ENCODE peak calls at places on chromosomes 16 and 17, in eight cellular contexts. One of them, this sample, is unnamed.

GRCh38 chr17:38741853-38742421 is 6.2 kb downstream of the PCGF2 start:
- DNase-seq in sigmoid colon: peak; percentile 82
- DNase-seq in activated CD8-positive, alpha-beta memory T cell treated with anti-CD3 and anti-CD28 coated beads, Interleukin-2, amount 50 U/mL, for 4 hours: no peak
- DNase-seq in stomach: peak; percentile 83
- DNase-seq in brain pericyte: no peak
- DNase-seq in C1 segment of cervical spinal cord: no peak
- DNase-seq in HFFc6: no peak
- DNase-seq in aorta: peak; percentile 60
- DNase-seq in this sample: no peak

GRCh38 chr16:13896543-13897182 is 23.3 kb upstream of the ERCC4 start:
- DNase-seq in brain pericyte: no peak
- DNase-seq in aorta: no peak
- DNase-seq in activated CD8-positive, alpha-beta memory T cell treated with anti-CD3 and anti-CD28 coated beads, Interleukin-2, amount 50 U/mL, for 4 hours: no peak
- DNase-seq in sigmoid colon: no peak
- DNase-seq in stomach: no peak
- DNase-seq in C1 segment of cervical spinal cord: no peak
- DNase-seq in HFFc6: no peak
- DNase-seq in this sample: no peak

GRCh38 chr16:22123759-22124490 is 31.6 kb downstream of the VWA3A start:
- DNase-seq in sigmoid colon: no peak
- DNase-seq in aorta: no peak
- DNase-seq in stomach: no peak
- DNase-seq in activated CD8-positive, alpha-beta memory T cell treated with anti-CD3 and anti-CD28 coated beads, Interleukin-2, amount 50 U/mL, for 4 hours: no peak
- DNase-seq in brain pericyte: no peak
- DNase-seq in C1 segment of cervical spinal cord: no peak
- DNase-seq in HFFc6: no peak
- DNase-seq in this sample: no peak

GRCh38 chr16:7107436-7107835 is 225.2 kb upstream of the RBFOX1 start:
- DNase-seq in stomach: no peak
- DNase-seq in activated CD8-positive, alpha-beta memory T cell treated with anti-CD3 and anti-CD28 coated beads, Interleukin-2, amount 50 U/mL, for 4 hours: no peak
- DNase-seq in HFFc6: no peak
- DNase-seq in C1 segment of cervical spinal cord: no peak
- DNase-seq in aorta: no peak
- DNase-seq in brain pericyte: no peak
- DNase-seq in sigmoid colon: no peak
- DNase-seq in this sample: no peak

GRCh38 chr16:3780570-3780969 is 63.2 kb upstream of the TRAP1 start:
- DNase-seq in sigmoid colon: no peak
- DNase-seq in C1 segment of cervical spinal cord: no peak
- DNase-seq in stomach: no peak
- DNase-seq in brain pericyte: no peak
- DNase-seq in HFFc6: peak; percentile 9
- DNase-seq in activated CD8-positive, alpha-beta memory T cell treated with anti-CD3 and anti-CD28 coated beads, Interleukin-2, amount 50 U/mL, for 4 hours: no peak
- DNase-seq in aorta: no peak
- DNase-seq in this sample: peak; percentile 7

GRCh38 chr16:11312718-11313492 is 31.8 kb upstream of the PRM1 start:
- DNase-seq in C1 segment of cervical spinal cord: no peak
- DNase-seq in brain pericyte: no peak
- DNase-seq in aorta: no peak
- DNase-seq in stomach: peak; percentile 59
- DNase-seq in sigmoid colon: no peak
- DNase-seq in HFFc6: no peak
- DNase-seq in activated CD8-positive, alpha-beta memory T cell treated with anti-CD3 and anti-CD28 coated beads, Interleukin-2, amount 50 U/mL, for 4 hours: no peak
- DNase-seq in this sample: peak; percentile 68

GRCh38 chr16:23895052-23895451 is 59.3 kb downstream of the PRKCB start:
- DNase-seq in activated CD8-positive, alpha-beta memory T cell treated with anti-CD3 and anti-CD28 coated beads, Interleukin-2, amount 50 U/mL, for 4 hours: no peak
- DNase-seq in C1 segment of cervical spinal cord: no peak
- DNase-seq in aorta: no peak
- DNase-seq in HFFc6: no peak
- DNase-seq in brain pericyte: no peak
- DNase-seq in sigmoid colon: no peak
- DNase-seq in stomach: no peak
- DNase-seq in this sample: no peak

GRCh38 chr17:49111934-49112333 is 20.6 kb upstream of the B4GALNT2 start:
- DNase-seq in brain pericyte: no peak
- DNase-seq in aorta: no peak
- DNase-seq in sigmoid colon: no peak
- DNase-seq in stomach: no peak
- DNase-seq in activated CD8-positive, alpha-beta memory T cell treated with anti-CD3 and anti-CD28 coated beads, Interleukin-2, amount 50 U/mL, for 4 hours: no peak
- DNase-seq in HFFc6: no peak
- DNase-seq in C1 segment of cervical spinal cord: no peak
- DNase-seq in this sample: no peak

GRCh38 chr17:44848961-44849489 is 1.3 kb downstream of the HIGD1B start:
- DNase-seq in activated CD8-positive, alpha-beta memory T cell treated with anti-CD3 and anti-CD28 coated beads, Interleukin-2, amount 50 U/mL, for 4 hours: no peak
- DNase-seq in aorta: no peak
- DNase-seq in HFFc6: no peak
- DNase-seq in C1 segment of cervical spinal cord: no peak
- DNase-seq in sigmoid colon: no peak
- DNase-seq in brain pericyte: no peak
- DNase-seq in stomach: no peak
- DNase-seq in this sample: no peak

GRCh38 chr16:9258423-9259051 is 167.1 kb downstream of the HAPSTR1 start:
- DNase-seq in brain pericyte: no peak
- DNase-seq in aorta: no peak
- DNase-seq in stomach: no peak
- DNase-seq in sigmoid colon: no peak
- DNase-seq in C1 segment of cervical spinal cord: peak; percentile 1
- DNase-seq in activated CD8-positive, alpha-beta memory T cell treated with anti-CD3 and anti-CD28 coated beads, Interleukin-2, amount 50 U/mL, for 4 hours: peak; percentile 16
- DNase-seq in HFFc6: peak; percentile 11
- DNase-seq in this sample: peak; percentile 19

GRCh38 chr17:61831099-61831498 is 32.2 kb downstream of the BRIP1 start:
- DNase-seq in HFFc6: no peak
- DNase-seq in stomach: no peak
- DNase-seq in aorta: no peak
- DNase-seq in activated CD8-positive, alpha-beta memory T cell treated with anti-CD3 and anti-CD28 coated beads, Interleukin-2, amount 50 U/mL, for 4 hours: no peak
- DNase-seq in sigmoid colon: no peak
- DNase-seq in brain pericyte: no peak
- DNase-seq in C1 segment of cervical spinal cord: no peak
- DNase-seq in this sample: no peak

GRCh38 chr17:38702900-38703741 is 2.0 kb upstream of the MLLT6 start:
- DNase-seq in C1 segment of cervical spinal cord: no peak
- DNase-seq in brain pericyte: no peak
- DNase-seq in aorta: no peak
- DNase-seq in stomach: peak; percentile 39
- DNase-seq in HFFc6: no peak
- DNase-seq in sigmoid colon: no peak
- DNase-seq in activated CD8-positive, alpha-beta memory T cell treated with anti-CD3 and anti-CD28 coated beads, Interleukin-2, amount 50 U/mL, for 4 hours: peak; percentile 39
- DNase-seq in this sample: no peak

GRCh38 chr17:31269597-31269996 is 27.4 kb downstream of the OMG start:
- DNase-seq in activated CD8-positive, alpha-beta memory T cell treated with anti-CD3 and anti-CD28 coated beads, Interleukin-2, amount 50 U/mL, for 4 hours: no peak
- DNase-seq in stomach: no peak
- DNase-seq in HFFc6: peak; percentile 92
- DNase-seq in brain pericyte: peak; percentile 41
- DNase-seq in aorta: peak; percentile 59
- DNase-seq in C1 segment of cervical spinal cord: peak; percentile 7
- DNase-seq in sigmoid colon: no peak
- DNase-seq in this sample: peak; percentile 99

GRCh38 chr17:35906559-35907265 is 23.9 kb downstream of the RDM1 start:
- DNase-seq in brain pericyte: no peak
- DNase-seq in sigmoid colon: no peak
- DNase-seq in HFFc6: peak; percentile 63
- DNase-seq in aorta: no peak
- DNase-seq in C1 segment of cervical spinal cord: no peak
- DNase-seq in activated CD8-positive, alpha-beta memory T cell treated with anti-CD3 and anti-CD28 coated beads, Interleukin-2, amount 50 U/mL, for 4 hours: no peak
- DNase-seq in stomach: no peak
- DNase-seq in this sample: peak; percentile 48

GRCh38 chr17:6544770-6545169 is 11.6 kb downstream of the PITPNM3 start:
- DNase-seq in sigmoid colon: no peak
- DNase-seq in stomach: no peak
- DNase-seq in activated CD8-positive, alpha-beta memory T cell treated with anti-CD3 and anti-CD28 coated beads, Interleukin-2, amount 50 U/mL, for 4 hours: no peak
- DNase-seq in brain pericyte: no peak
- DNase-seq in aorta: no peak
- DNase-seq in HFFc6: no peak
- DNase-seq in C1 segment of cervical spinal cord: no peak
- DNase-seq in this sample: no peak

GRCh38 chr16:81693047-81693446 is 86.0 kb upstream of the PLCG2 start:
- DNase-seq in brain pericyte: no peak
- DNase-seq in sigmoid colon: peak; percentile 81
- DNase-seq in C1 segment of cervical spinal cord: no peak
- DNase-seq in HFFc6: peak; percentile 20
- DNase-seq in activated CD8-positive, alpha-beta memory T cell treated with anti-CD3 and anti-CD28 coated beads, Interleukin-2, amount 50 U/mL, for 4 hours: no peak
- DNase-seq in stomach: no peak
- DNase-seq in aorta: no peak
- DNase-seq in this sample: peak; percentile 52

GRCh38 chr17:37067555-37068111 is 118.9 kb downstream of the AATF start:
- DNase-seq in stomach: peak; percentile 93
- DNase-seq in aorta: no peak
- DNase-seq in HFFc6: peak; percentile 74
- DNase-seq in sigmoid colon: peak; percentile 69
- DNase-seq in activated CD8-positive, alpha-beta memory T cell treated with anti-CD3 and anti-CD28 coated beads, Interleukin-2, amount 50 U/mL, for 4 hours: no peak
- DNase-seq in brain pericyte: no peak
- DNase-seq in C1 segment of cervical spinal cord: no peak
- DNase-seq in this sample: peak; percentile 79

GRCh38 chr17:30084773-30085172 is 31.8 kb upstream of the NSRP1 start:
- DNase-seq in brain pericyte: no peak
- DNase-seq in activated CD8-positive, alpha-beta memory T cell treated with anti-CD3 and anti-CD28 coated beads, Interleukin-2, amount 50 U/mL, for 4 hours: no peak
- DNase-seq in stomach: no peak
- DNase-seq in HFFc6: no peak
- DNase-seq in C1 segment of cervical spinal cord: no peak
- DNase-seq in sigmoid colon: no peak
- DNase-seq in aorta: no peak
- DNase-seq in this sample: no peak

GRCh38 chr17:75758131-75758905 is 6.7 kb downstream of the GALK1 start:
- DNase-seq in sigmoid colon: no peak
- DNase-seq in brain pericyte: no peak
- DNase-seq in aorta: no peak
- DNase-seq in stomach: no peak
- DNase-seq in C1 segment of cervical spinal cord: no peak
- DNase-seq in HFFc6: no peak
- DNase-seq in activated CD8-positive, alpha-beta memory T cell treated with anti-CD3 and anti-CD28 coated beads, Interleukin-2, amount 50 U/mL, for 4 hours: no peak
- DNase-seq in this sample: no peak